ENCODE peak calls at places on chromosomes 13 and 19, in ten cellular contexts. H is CD4-positive, alpha-beta T cell; R is midbrain; U is activated T-helper 1 cell treated with anti-CD3 and anti-CD28 coated beads, Interleukin-2, amount 50 U/mL, for 16 hours; N is fibroblast of the conjunctiva; K is NB4; M is OCI-LY7; W is fibroblast of pulmonary artery; G is psoas muscle; O is T-helper 1 cell. Q is an unnamed sample.

GRCh38 chr13:31909889-31910551 is 121.6 kb upstream of the FRY start:
- DNase-seq in H (peak; percentile 14), R (peak; percentile 56), U (peak; percentile 5), N (peak; percentile 61), K (peak; percentile 81), M (peak; percentile 66), W (peak; percentile 85), G (no peak), O (peak; percentile 35), Q (no peak)

GRCh38 chr19:49590971-49591730 is at the start of gene PRR12:
- DNase-seq in H (peak; percentile 67), R (peak; percentile 75), U (peak; percentile 61), N (no peak), K (peak; percentile 88), M (peak; percentile 83), W (peak; percentile 77), G (peak; percentile 60), O (peak; percentile 68), Q (peak; percentile 85)

GRCh38 chr19:2424686-2425621 is 2.4 kb downstream of the TIMM13 start:
- DNase-seq in H (no peak), R (no peak), U (no peak), N (peak; percentile 57), K (peak; percentile 68), M (no peak), W (peak; percentile 75), G (peak; percentile 70), O (no peak), Q (no peak)

GRCh38 chr19:14054721-14055120 is 7.2 kb downstream of the PALM3 start:
- DNase-seq in H (no peak), R (no peak), U (no peak), N (no peak), K (no peak), M (no peak), W (no peak), G (no peak), O (no peak), Q (no peak)

GRCh38 chr13:23799945-23800344 is 89.3 kb downstream of the MIPEP start:
- DNase-seq in H (no peak), R (no peak), U (no peak), N (no peak), K (no peak), M (no peak), W (no peak), G (no peak), O (no peak), Q (peak; percentile 37)

GRCh38 chr19:28242317-28242927 is 970.5 kb downstream of the UQCRFS1 start:
- DNase-seq in H (no peak), R (peak; percentile 37), U (no peak), N (peak; percentile 2), K (peak; percentile 46), M (peak; percentile 53), W (peak; percentile 46), G (no peak), O (no peak), Q (no peak)

GRCh38 chr13:97700306-97700848 is 253.1 kb upstream of the IPO5 start:
- DNase-seq in H (no peak), R (no peak), U (no peak), N (no peak), K (no peak), M (no peak), W (no peak), G (no peak), O (no peak), Q (no peak)

GRCh38 chr13:63005625-63006024 is 1590.0 kb upstream of the PCDH20 start:
- DNase-seq in H (no peak), R (no peak), U (no peak), N (no peak), K (no peak), M (no peak), W (no peak), G (no peak), O (no peak), Q (no peak)

GRCh38 chr13:40137400-40137799 is 481.9 kb downstream of the COG6 start:
- DNase-seq in H (no peak), R (no peak), U (no peak), N (no peak), K (no peak), M (no peak), W (no peak), G (no peak), O (no peak), Q (no peak)

GRCh38 chr19:3818479-3818878 is 32.3 kb upstream of the MATK start:
- DNase-seq in H (no peak), R (peak; percentile 9), U (no peak), N (no peak), K (no peak), M (no peak), W (peak; percentile 16), G (no peak), O (no peak), Q (no peak)

GRCh38 chr19:3969435-3970312 is 1.2 kb downstream of the DAPK3 start:
- DNase-seq in H (no peak), R (no peak), U (no peak), N (no peak), K (no peak), M (no peak), W (peak; percentile 83), G (peak; percentile 40), O (no peak), Q (no peak)

GRCh38 chr19:409006-409514 is at the start of gene C2CD4C:
- DNase-seq in H (peak; percentile 13), R (no peak), U (no peak), N (no peak), K (peak; percentile 23), M (peak; percentile 15), W (no peak), G (no peak), O (peak; percentile 12), Q (no peak)